ENCODE peak calls at places on chromosomes 16 and 17, in five cellular contexts. N, B, G, J and L are unnamed samples.

GRCh38 chr16:83728518-83728917 is 79.3 kb upstream of the HSBP1 start:
- DNase-seq in B (no peak), N (no peak), J (no peak), G (peak), L (no peak)

GRCh38 chr17:55005520-55005919 is 37.0 kb downstream of the STXBP4 start:
- DNase-seq in J (peak), B (peak), N (no peak), G (peak), L (peak)

GRCh38 chr16:4433228-4433627 is 7.6 kb downstream of the DNAJA3 start:
- DNase-seq in G (no peak), J (no peak), B (no peak), N (no peak), L (no peak)

GRCh38 chr16:81633680-81634379 is 145.3 kb upstream of the PLCG2 start:
- DNase-seq in J (no peak), N (no peak), B (no peak), G (no peak), L (no peak)

GRCh38 chr17:53470626-53471025 is 352.1 kb upstream of the KIF2B start:
- DNase-seq in J (no peak), B (no peak), G (no peak), N (no peak), L (no peak)

GRCh38 chr16:85164838-85165516 is 52.7 kb upstream of the CIBAR2 start:
- DNase-seq in J (no peak), N (no peak), G (no peak), B (no peak), L (no peak)

GRCh38 chr17:55086635-55087058 is 118.1 kb downstream of the STXBP4 start:
- DNase-seq in N (no peak), G (no peak), B (peak), J (peak), L (no peak)

GRCh38 chr17:8223356-8224063 is 13.1 kb upstream of the AURKB start:
- DNase-seq in B (peak), N (peak), G (peak), J (peak), L (peak)

GRCh38 chr16:52090080-52090479 is 456.9 kb downstream of the TOX3 start:
- DNase-seq in B (no peak), J (peak), N (no peak), G (no peak), L (no peak)

GRCh38 chr16:14513389-14514107 is 116.5 kb downstream of the PARN start:
- DNase-seq in N (no peak), G (no peak), J (no peak), B (no peak), L (no peak)

GRCh38 chr17:17414316-17414937 is 62.4 kb upstream of the MED9 start:
- DNase-seq in G (peak), J (peak), N (no peak), B (peak), L (peak)

GRCh38 chr17:41777157-41777578 is 9.3 kb downstream of the JUP start:
- DNase-seq in G (peak), J (no peak), N (no peak), B (no peak), L (no peak)

GRCh38 chr17:43839670-43840101 is 6.7 kb upstream of the MPP3 start:
- DNase-seq in G (peak), N (no peak), J (peak), B (peak), L (peak)

GRCh38 chr16:79537584-79537983 is 63.0 kb downstream of the MAF start:
- DNase-seq in G (no peak), B (no peak), N (no peak), J (no peak), L (peak)

GRCh38 chr17:6094926-6095325 is 24.7 kb downstream of the WSCD1 start:
- DNase-seq in N (no peak), G (no peak), B (no peak), J (no peak), L (no peak)

GRCh38 chr17:30344283-30345088 is 10.6 kb upstream of the TMIGD1 start:
- DNase-seq in J (peak), G (peak), N (no peak), B (no peak), L (no peak)

GRCh38 chr16:30951785-30952184 is 2.9 kb downstream of the ORAI3 start:
- DNase-seq in J (peak), G (no peak), N (no peak), B (no peak), L (no peak)